ENCODE peak calls at places on chromosomes 11 and 22, in four cellular contexts. A is right cardiac atrium; O is AG08396; R is activated naive CD8-positive, alpha-beta T cell treated with anti-CD3 and anti-CD28 coated beads, Interleukin-2, amount 50 U/mL, for 24 hours. N is an unnamed sample.

GRCh38 chr11:63906585-63906984 is 10.4 kb downstream of the RCOR2 start:
- DNase-seq in A (no peak), O (no peak), R (peak; percentile 60), N (no peak)

GRCh38 chr11:63909621-63910506 is 7.1 kb downstream of the RCOR2 start:
- DNase-seq in A (no peak), O (no peak), R (no peak), N (peak; percentile 34)

GRCh38 chr11:126102436-126102894 is 39.8 kb upstream of the CDON start:
- DNase-seq in A (peak; percentile 89), O (no peak), R (no peak), N (no peak)

GRCh38 chr11:126233391-126233790 is 21.8 kb downstream of the FAM118B start:
- DNase-seq in A (no peak), O (peak; percentile 15), R (no peak), N (no peak)

GRCh38 chr11:62575156-62575555 is 1.5 kb upstream of the EEF1G start:
- DNase-seq in A (no peak), O (no peak), R (no peak), N (peak; percentile 73)

GRCh38 chr11:2305862-2306823 is 4.3 kb downstream of the TSPAN32 start:
- DNase-seq in A (peak; percentile 95), O (peak; percentile 83), R (peak; percentile 27), N (peak; percentile 88)

GRCh38 chr11:64007629-64008282 is 21.5 kb downstream of the OTUB1 start:
- DNase-seq in A (peak; percentile 96), O (peak; percentile 88), R (peak; percentile 14), N (peak; percentile 91)

GRCh38 chr11:27296406-27296994 is 66.5 kb downstream of the CCDC34 start:
- DNase-seq in A (no peak), O (peak; percentile 39), R (no peak), N (no peak)

GRCh38 chr22:27879923-27880322 is 39.1 kb downstream of the PITPNB start:
- DNase-seq in A (no peak), O (peak; percentile 47), R (no peak), N (no peak)

GRCh38 chr11:36509265-36509664 is 807 bp downstream of the TRAF6 start:
- DNase-seq in A (no peak), O (peak; percentile 31), R (peak; percentile 14), N (no peak)

GRCh38 chr22:40452730-40453487 is 82.5 kb downstream of the SGSM3 start:
- DNase-seq in A (no peak), O (no peak), R (no peak), N (no peak)

GRCh38 chr11:489610-490185 is 17.3 kb downstream of the RNH1 start:
- DNase-seq in A (peak; percentile 51), O (no peak), R (no peak), N (no peak)

GRCh38 chr11:122862091-122862490 is 20.5 kb upstream of the JHY start:
- DNase-seq in A (no peak), O (no peak), R (no peak), N (no peak)

GRCh38 chr11:126942146-126942545 is 58.4 kb downstream of the KIRREL3 start:
- DNase-seq in A (no peak), O (no peak), R (no peak), N (no peak)

N was measured in Right ventricle myocardium inferior.